ENCODE peak calls at places on chromosomes 5 and 9, in nine cellular contexts. One of them, this sample, is unnamed.

GRCh38 chr5:74556631-74557595 is 83.6 kb downstream of the ENC1 start:
- DNase-seq in NCI-H2171 treated with DMSO at 0.1 percent for 48 hours: no peak
- DNase-seq in stimulated activated CD8-positive, alpha-beta memory T cell treated with anti-CD3 and anti-CD28 coated beads, Interleukin-12 subunit alpha, Interleukin-12 subunit beta, amount 100 ng/mL, for 4 hours: no peak
- DNase-seq in NCI-H1105 treated with DMSO at 0.1 percent for 48 hours: no peak
- DNase-seq in stimulated activated CD4-positive, alpha-beta T cell treated with anti-CD3 and anti-CD28 coated beads, Interleukin-2, amount 100 ng/mL, for 48 hours: no peak
- DNase-seq in head of caudate nucleus: no peak
- DNase-seq in activated naive CD8-positive, alpha-beta T cell treated with anti-CD3 and anti-CD28 coated beads, Interleukin-2, amount 50 U/mL, for 24 hours: no peak
- DNase-seq in HT1080: no peak
- DNase-seq in NCI-H1417 treated with DMSO at 0.1 percent for 48 hours: no peak
- DNase-seq in this sample: no peak

GRCh38 chr9:35577486-35577885 is 27.6 kb upstream of the TESK1 start:
- DNase-seq in NCI-H2171 treated with DMSO at 0.1 percent for 48 hours: no peak
- DNase-seq in stimulated activated CD8-positive, alpha-beta memory T cell treated with anti-CD3 and anti-CD28 coated beads, Interleukin-12 subunit alpha, Interleukin-12 subunit beta, amount 100 ng/mL, for 4 hours: no peak
- DNase-seq in NCI-H1105 treated with DMSO at 0.1 percent for 48 hours: no peak
- DNase-seq in stimulated activated CD4-positive, alpha-beta T cell treated with anti-CD3 and anti-CD28 coated beads, Interleukin-2, amount 100 ng/mL, for 48 hours: no peak
- DNase-seq in head of caudate nucleus: no peak
- DNase-seq in activated naive CD8-positive, alpha-beta T cell treated with anti-CD3 and anti-CD28 coated beads, Interleukin-2, amount 50 U/mL, for 24 hours: no peak
- DNase-seq in HT1080: peak
- DNase-seq in NCI-H1417 treated with DMSO at 0.1 percent for 48 hours: no peak
- DNase-seq in this sample: no peak

GRCh38 chr5:43110606-43111170 is 10.0 kb upstream of the ZNF131 start:
- DNase-seq in NCI-H2171 treated with DMSO at 0.1 percent for 48 hours: peak
- DNase-seq in stimulated activated CD8-positive, alpha-beta memory T cell treated with anti-CD3 and anti-CD28 coated beads, Interleukin-12 subunit alpha, Interleukin-12 subunit beta, amount 100 ng/mL, for 4 hours: no peak
- DNase-seq in NCI-H1105 treated with DMSO at 0.1 percent for 48 hours: no peak
- DNase-seq in stimulated activated CD4-positive, alpha-beta T cell treated with anti-CD3 and anti-CD28 coated beads, Interleukin-2, amount 100 ng/mL, for 48 hours: no peak
- DNase-seq in head of caudate nucleus: no peak
- DNase-seq in activated naive CD8-positive, alpha-beta T cell treated with anti-CD3 and anti-CD28 coated beads, Interleukin-2, amount 50 U/mL, for 24 hours: peak
- DNase-seq in HT1080: no peak
- DNase-seq in NCI-H1417 treated with DMSO at 0.1 percent for 48 hours: no peak
- DNase-seq in this sample: no peak

GRCh38 chr5:64775288-64775687 is 6.6 kb downstream of the CWC27 start:
- DNase-seq in NCI-H2171 treated with DMSO at 0.1 percent for 48 hours: no peak
- DNase-seq in stimulated activated CD8-positive, alpha-beta memory T cell treated with anti-CD3 and anti-CD28 coated beads, Interleukin-12 subunit alpha, Interleukin-12 subunit beta, amount 100 ng/mL, for 4 hours: no peak
- DNase-seq in NCI-H1105 treated with DMSO at 0.1 percent for 48 hours: no peak
- DNase-seq in stimulated activated CD4-positive, alpha-beta T cell treated with anti-CD3 and anti-CD28 coated beads, Interleukin-2, amount 100 ng/mL, for 48 hours: no peak
- DNase-seq in head of caudate nucleus: no peak
- DNase-seq in activated naive CD8-positive, alpha-beta T cell treated with anti-CD3 and anti-CD28 coated beads, Interleukin-2, amount 50 U/mL, for 24 hours: no peak
- DNase-seq in HT1080: no peak
- DNase-seq in NCI-H1417 treated with DMSO at 0.1 percent for 48 hours: no peak
- DNase-seq in this sample: no peak

GRCh38 chr9:91705386-91705785 is 244.6 kb downstream of the ROR2 start:
- DNase-seq in NCI-H2171 treated with DMSO at 0.1 percent for 48 hours: no peak
- DNase-seq in stimulated activated CD8-positive, alpha-beta memory T cell treated with anti-CD3 and anti-CD28 coated beads, Interleukin-12 subunit alpha, Interleukin-12 subunit beta, amount 100 ng/mL, for 4 hours: no peak
- DNase-seq in NCI-H1105 treated with DMSO at 0.1 percent for 48 hours: no peak
- DNase-seq in stimulated activated CD4-positive, alpha-beta T cell treated with anti-CD3 and anti-CD28 coated beads, Interleukin-2, amount 100 ng/mL, for 48 hours: no peak
- DNase-seq in head of caudate nucleus: no peak
- DNase-seq in activated naive CD8-positive, alpha-beta T cell treated with anti-CD3 and anti-CD28 coated beads, Interleukin-2, amount 50 U/mL, for 24 hours: no peak
- DNase-seq in HT1080: no peak
- DNase-seq in NCI-H1417 treated with DMSO at 0.1 percent for 48 hours: no peak
- DNase-seq in this sample: no peak

GRCh38 chr9:121634329-121634784 is 17.1 kb upstream of the DAB2IP start:
- DNase-seq in NCI-H2171 treated with DMSO at 0.1 percent for 48 hours: no peak
- DNase-seq in stimulated activated CD8-positive, alpha-beta memory T cell treated with anti-CD3 and anti-CD28 coated beads, Interleukin-12 subunit alpha, Interleukin-12 subunit beta, amount 100 ng/mL, for 4 hours: no peak
- DNase-seq in NCI-H1105 treated with DMSO at 0.1 percent for 48 hours: no peak
- DNase-seq in stimulated activated CD4-positive, alpha-beta T cell treated with anti-CD3 and anti-CD28 coated beads, Interleukin-2, amount 100 ng/mL, for 48 hours: no peak
- DNase-seq in head of caudate nucleus: no peak
- DNase-seq in activated naive CD8-positive, alpha-beta T cell treated with anti-CD3 and anti-CD28 coated beads, Interleukin-2, amount 50 U/mL, for 24 hours: peak
- DNase-seq in HT1080: no peak
- DNase-seq in NCI-H1417 treated with DMSO at 0.1 percent for 48 hours: no peak
- DNase-seq in this sample: no peak

GRCh38 chr9:137789295-137789895 is 88.2 kb upstream of the CACNA1B start:
- DNase-seq in NCI-H2171 treated with DMSO at 0.1 percent for 48 hours: no peak
- DNase-seq in stimulated activated CD8-positive, alpha-beta memory T cell treated with anti-CD3 and anti-CD28 coated beads, Interleukin-12 subunit alpha, Interleukin-12 subunit beta, amount 100 ng/mL, for 4 hours: no peak
- DNase-seq in NCI-H1105 treated with DMSO at 0.1 percent for 48 hours: no peak
- DNase-seq in stimulated activated CD4-positive, alpha-beta T cell treated with anti-CD3 and anti-CD28 coated beads, Interleukin-2, amount 100 ng/mL, for 48 hours: no peak
- DNase-seq in head of caudate nucleus: no peak
- DNase-seq in activated naive CD8-positive, alpha-beta T cell treated with anti-CD3 and anti-CD28 coated beads, Interleukin-2, amount 50 U/mL, for 24 hours: no peak
- DNase-seq in HT1080: no peak
- DNase-seq in NCI-H1417 treated with DMSO at 0.1 percent for 48 hours: no peak
- DNase-seq in this sample: no peak

GRCh38 chr9:70081120-70081495 is 37.5 kb downstream of the MAMDC2 start:
- DNase-seq in NCI-H2171 treated with DMSO at 0.1 percent for 48 hours: no peak
- DNase-seq in stimulated activated CD8-positive, alpha-beta memory T cell treated with anti-CD3 and anti-CD28 coated beads, Interleukin-12 subunit alpha, Interleukin-12 subunit beta, amount 100 ng/mL, for 4 hours: no peak
- DNase-seq in NCI-H1105 treated with DMSO at 0.1 percent for 48 hours: no peak
- DNase-seq in stimulated activated CD4-positive, alpha-beta T cell treated with anti-CD3 and anti-CD28 coated beads, Interleukin-2, amount 100 ng/mL, for 48 hours: no peak
- DNase-seq in head of caudate nucleus: no peak
- DNase-seq in activated naive CD8-positive, alpha-beta T cell treated with anti-CD3 and anti-CD28 coated beads, Interleukin-2, amount 50 U/mL, for 24 hours: no peak
- DNase-seq in HT1080: peak
- DNase-seq in NCI-H1417 treated with DMSO at 0.1 percent for 48 hours: no peak
- DNase-seq in this sample: no peak

GRCh38 chr9:125633116-125633743 is 73.8 kb downstream of the MAPKAP1 start:
- DNase-seq in NCI-H2171 treated with DMSO at 0.1 percent for 48 hours: no peak
- DNase-seq in stimulated activated CD8-positive, alpha-beta memory T cell treated with anti-CD3 and anti-CD28 coated beads, Interleukin-12 subunit alpha, Interleukin-12 subunit beta, amount 100 ng/mL, for 4 hours: no peak
- DNase-seq in NCI-H1105 treated with DMSO at 0.1 percent for 48 hours: no peak
- DNase-seq in stimulated activated CD4-positive, alpha-beta T cell treated with anti-CD3 and anti-CD28 coated beads, Interleukin-2, amount 100 ng/mL, for 48 hours: no peak
- DNase-seq in head of caudate nucleus: no peak
- DNase-seq in activated naive CD8-positive, alpha-beta T cell treated with anti-CD3 and anti-CD28 coated beads, Interleukin-2, amount 50 U/mL, for 24 hours: no peak
- DNase-seq in HT1080: no peak
- DNase-seq in NCI-H1417 treated with DMSO at 0.1 percent for 48 hours: no peak
- DNase-seq in this sample: no peak

GRCh38 chr5:80780024-80780423 is 125.2 kb upstream of the DHFR start:
- DNase-seq in NCI-H2171 treated with DMSO at 0.1 percent for 48 hours: no peak
- DNase-seq in stimulated activated CD8-positive, alpha-beta memory T cell treated with anti-CD3 and anti-CD28 coated beads, Interleukin-12 subunit alpha, Interleukin-12 subunit beta, amount 100 ng/mL, for 4 hours: no peak
- DNase-seq in NCI-H1105 treated with DMSO at 0.1 percent for 48 hours: no peak
- DNase-seq in stimulated activated CD4-positive, alpha-beta T cell treated with anti-CD3 and anti-CD28 coated beads, Interleukin-2, amount 100 ng/mL, for 48 hours: no peak
- DNase-seq in head of caudate nucleus: no peak
- DNase-seq in activated naive CD8-positive, alpha-beta T cell treated with anti-CD3 and anti-CD28 coated beads, Interleukin-2, amount 50 U/mL, for 24 hours: no peak
- DNase-seq in HT1080: no peak
- DNase-seq in NCI-H1417 treated with DMSO at 0.1 percent for 48 hours: no peak
- DNase-seq in this sample: no peak

GRCh38 chr5:14190194-14191164 is 47.3 kb downstream of the TRIO start:
- DNase-seq in NCI-H2171 treated with DMSO at 0.1 percent for 48 hours: peak
- DNase-seq in stimulated activated CD8-positive, alpha-beta memory T cell treated with anti-CD3 and anti-CD28 coated beads, Interleukin-12 subunit alpha, Interleukin-12 subunit beta, amount 100 ng/mL, for 4 hours: no peak
- DNase-seq in NCI-H1105 treated with DMSO at 0.1 percent for 48 hours: peak
- DNase-seq in stimulated activated CD4-positive, alpha-beta T cell treated with anti-CD3 and anti-CD28 coated beads, Interleukin-2, amount 100 ng/mL, for 48 hours: no peak
- DNase-seq in head of caudate nucleus: no peak
- DNase-seq in activated naive CD8-positive, alpha-beta T cell treated with anti-CD3 and anti-CD28 coated beads, Interleukin-2, amount 50 U/mL, for 24 hours: no peak
- DNase-seq in HT1080: peak
- DNase-seq in NCI-H1417 treated with DMSO at 0.1 percent for 48 hours: peak
- DNase-seq in this sample: no peak

GRCh38 chr9:6766606-6767005 is 8.8 kb downstream of the KDM4C start:
- DNase-seq in NCI-H2171 treated with DMSO at 0.1 percent for 48 hours: no peak
- DNase-seq in stimulated activated CD8-positive, alpha-beta memory T cell treated with anti-CD3 and anti-CD28 coated beads, Interleukin-12 subunit alpha, Interleukin-12 subunit beta, amount 100 ng/mL, for 4 hours: no peak
- DNase-seq in NCI-H1105 treated with DMSO at 0.1 percent for 48 hours: no peak
- DNase-seq in stimulated activated CD4-positive, alpha-beta T cell treated with anti-CD3 and anti-CD28 coated beads, Interleukin-2, amount 100 ng/mL, for 48 hours: no peak
- DNase-seq in head of caudate nucleus: no peak
- DNase-seq in activated naive CD8-positive, alpha-beta T cell treated with anti-CD3 and anti-CD28 coated beads, Interleukin-2, amount 50 U/mL, for 24 hours: no peak
- DNase-seq in HT1080: no peak
- DNase-seq in NCI-H1417 treated with DMSO at 0.1 percent for 48 hours: no peak
- DNase-seq in this sample: no peak

GRCh38 chr5:150236313-150236712 is 46.5 kb downstream of the SLC6A7 start:
- DNase-seq in NCI-H2171 treated with DMSO at 0.1 percent for 48 hours: no peak
- DNase-seq in stimulated activated CD8-positive, alpha-beta memory T cell treated with anti-CD3 and anti-CD28 coated beads, Interleukin-12 subunit alpha, Interleukin-12 subunit beta, amount 100 ng/mL, for 4 hours: no peak
- DNase-seq in NCI-H1105 treated with DMSO at 0.1 percent for 48 hours: no peak
- DNase-seq in stimulated activated CD4-positive, alpha-beta T cell treated with anti-CD3 and anti-CD28 coated beads, Interleukin-2, amount 100 ng/mL, for 48 hours: no peak
- DNase-seq in head of caudate nucleus: no peak
- DNase-seq in activated naive CD8-positive, alpha-beta T cell treated with anti-CD3 and anti-CD28 coated beads, Interleukin-2, amount 50 U/mL, for 24 hours: no peak
- DNase-seq in HT1080: no peak
- DNase-seq in NCI-H1417 treated with DMSO at 0.1 percent for 48 hours: no peak
- DNase-seq in this sample: no peak

GRCh38 chr5:168353216-168353957 is 61.9 kb downstream of the WWC1 start:
- DNase-seq in NCI-H2171 treated with DMSO at 0.1 percent for 48 hours: no peak
- DNase-seq in stimulated activated CD8-positive, alpha-beta memory T cell treated with anti-CD3 and anti-CD28 coated beads, Interleukin-12 subunit alpha, Interleukin-12 subunit beta, amount 100 ng/mL, for 4 hours: no peak
- DNase-seq in NCI-H1105 treated with DMSO at 0.1 percent for 48 hours: no peak
- DNase-seq in stimulated activated CD4-positive, alpha-beta T cell treated with anti-CD3 and anti-CD28 coated beads, Interleukin-2, amount 100 ng/mL, for 48 hours: no peak
- DNase-seq in head of caudate nucleus: no peak
- DNase-seq in activated naive CD8-positive, alpha-beta T cell treated with anti-CD3 and anti-CD28 coated beads, Interleukin-2, amount 50 U/mL, for 24 hours: no peak
- DNase-seq in HT1080: no peak
- DNase-seq in NCI-H1417 treated with DMSO at 0.1 percent for 48 hours: no peak
- DNase-seq in this sample: no peak

GRCh38 chr9:111038336-111039202 is at the start of gene LPAR1:
- DNase-seq in NCI-H2171 treated with DMSO at 0.1 percent for 48 hours: no peak
- DNase-seq in stimulated activated CD8-positive, alpha-beta memory T cell treated with anti-CD3 and anti-CD28 coated beads, Interleukin-12 subunit alpha, Interleukin-12 subunit beta, amount 100 ng/mL, for 4 hours: no peak
- DNase-seq in NCI-H1105 treated with DMSO at 0.1 percent for 48 hours: no peak
- DNase-seq in stimulated activated CD4-positive, alpha-beta T cell treated with anti-CD3 and anti-CD28 coated beads, Interleukin-2, amount 100 ng/mL, for 48 hours: no peak
- DNase-seq in head of caudate nucleus: peak
- DNase-seq in activated naive CD8-positive, alpha-beta T cell treated with anti-CD3 and anti-CD28 coated beads, Interleukin-2, amount 50 U/mL, for 24 hours: no peak
- DNase-seq in HT1080: no peak
- DNase-seq in NCI-H1417 treated with DMSO at 0.1 percent for 48 hours: no peak
- DNase-seq in this sample: peak

GRCh38 chr5:141646026-141646425 is 5.2 kb downstream of the FCHSD1 start:
- DNase-seq in NCI-H2171 treated with DMSO at 0.1 percent for 48 hours: no peak
- DNase-seq in stimulated activated CD8-positive, alpha-beta memory T cell treated with anti-CD3 and anti-CD28 coated beads, Interleukin-12 subunit alpha, Interleukin-12 subunit beta, amount 100 ng/mL, for 4 hours: no peak
- DNase-seq in NCI-H1105 treated with DMSO at 0.1 percent for 48 hours: no peak
- DNase-seq in stimulated activated CD4-positive, alpha-beta T cell treated with anti-CD3 and anti-CD28 coated beads, Interleukin-2, amount 100 ng/mL, for 48 hours: no peak
- DNase-seq in head of caudate nucleus: peak
- DNase-seq in activated naive CD8-positive, alpha-beta T cell treated with anti-CD3 and anti-CD28 coated beads, Interleukin-2, amount 50 U/mL, for 24 hours: no peak
- DNase-seq in HT1080: no peak
- DNase-seq in NCI-H1417 treated with DMSO at 0.1 percent for 48 hours: no peak
- DNase-seq in this sample: no peak

GRCh38 chr9:122642226-122642625 is 15.2 kb downstream of the OR1B1 start:
- DNase-seq in NCI-H2171 treated with DMSO at 0.1 percent for 48 hours: no peak
- DNase-seq in stimulated activated CD8-positive, alpha-beta memory T cell treated with anti-CD3 and anti-CD28 coated beads, Interleukin-12 subunit alpha, Interleukin-12 subunit beta, amount 100 ng/mL, for 4 hours: no peak
- DNase-seq in NCI-H1105 treated with DMSO at 0.1 percent for 48 hours: no peak
- DNase-seq in stimulated activated CD4-positive, alpha-beta T cell treated with anti-CD3 and anti-CD28 coated beads, Interleukin-2, amount 100 ng/mL, for 48 hours: no peak
- DNase-seq in head of caudate nucleus: no peak
- DNase-seq in activated naive CD8-positive, alpha-beta T cell treated with anti-CD3 and anti-CD28 coated beads, Interleukin-2, amount 50 U/mL, for 24 hours: no peak
- DNase-seq in HT1080: no peak
- DNase-seq in NCI-H1417 treated with DMSO at 0.1 percent for 48 hours: no peak
- DNase-seq in this sample: no peak

GRCh38 chr5:169629847-169630548 is 7.1 kb upstream of the DOCK2 start:
- DNase-seq in NCI-H2171 treated with DMSO at 0.1 percent for 48 hours: no peak
- DNase-seq in stimulated activated CD8-positive, alpha-beta memory T cell treated with anti-CD3 and anti-CD28 coated beads, Interleukin-12 subunit alpha, Interleukin-12 subunit beta, amount 100 ng/mL, for 4 hours: no peak
- DNase-seq in NCI-H1105 treated with DMSO at 0.1 percent for 48 hours: no peak
- DNase-seq in stimulated activated CD4-positive, alpha-beta T cell treated with anti-CD3 and anti-CD28 coated beads, Interleukin-2, amount 100 ng/mL, for 48 hours: no peak
- DNase-seq in head of caudate nucleus: no peak
- DNase-seq in activated naive CD8-positive, alpha-beta T cell treated with anti-CD3 and anti-CD28 coated beads, Interleukin-2, amount 50 U/mL, for 24 hours: no peak
- DNase-seq in HT1080: peak
- DNase-seq in NCI-H1417 treated with DMSO at 0.1 percent for 48 hours: no peak
- DNase-seq in this sample: no peak

GRCh38 chr9:133380734-133381133 is 4.6 kb downstream of the STKLD1 start:
- DNase-seq in NCI-H2171 treated with DMSO at 0.1 percent for 48 hours: no peak
- DNase-seq in stimulated activated CD8-positive, alpha-beta memory T cell treated with anti-CD3 and anti-CD28 coated beads, Interleukin-12 subunit alpha, Interleukin-12 subunit beta, amount 100 ng/mL, for 4 hours: no peak
- DNase-seq in NCI-H1105 treated with DMSO at 0.1 percent for 48 hours: no peak
- DNase-seq in stimulated activated CD4-positive, alpha-beta T cell treated with anti-CD3 and anti-CD28 coated beads, Interleukin-2, amount 100 ng/mL, for 48 hours: no peak
- DNase-seq in head of caudate nucleus: no peak
- DNase-seq in activated naive CD8-positive, alpha-beta T cell treated with anti-CD3 and anti-CD28 coated beads, Interleukin-2, amount 50 U/mL, for 24 hours: no peak
- DNase-seq in HT1080: no peak
- DNase-seq in NCI-H1417 treated with DMSO at 0.1 percent for 48 hours: no peak
- DNase-seq in this sample: no peak

GRCh38 chr5:52997424-52997823 is 8.3 kb downstream of the ITGA2 start:
- DNase-seq in NCI-H2171 treated with DMSO at 0.1 percent for 48 hours: no peak
- DNase-seq in stimulated activated CD8-positive, alpha-beta memory T cell treated with anti-CD3 and anti-CD28 coated beads, Interleukin-12 subunit alpha, Interleukin-12 subunit beta, amount 100 ng/mL, for 4 hours: no peak
- DNase-seq in NCI-H1105 treated with DMSO at 0.1 percent for 48 hours: no peak
- DNase-seq in stimulated activated CD4-positive, alpha-beta T cell treated with anti-CD3 and anti-CD28 coated beads, Interleukin-2, amount 100 ng/mL, for 48 hours: no peak
- DNase-seq in head of caudate nucleus: peak
- DNase-seq in activated naive CD8-positive, alpha-beta T cell treated with anti-CD3 and anti-CD28 coated beads, Interleukin-2, amount 50 U/mL, for 24 hours: no peak
- DNase-seq in HT1080: no peak
- DNase-seq in NCI-H1417 treated with DMSO at 0.1 percent for 48 hours: no peak
- DNase-seq in this sample: no peak

This sample was measured in lower lobe of right lung.